ENCODE peak calls at places on chromosomes 11 and 22, in five cellular contexts. One of them, this sample, is unnamed.

GRCh38 chr11:68996376-68997123 is 15.8 kb upstream of the MRGPRD start:
- DNase-seq in cardiac muscle cell: no peak
- DNase-seq in kidney: peak
- DNase-seq in body of pancreas: no peak
- DNase-seq in NCI-H524: no peak
- DNase-seq in this sample: no peak

GRCh38 chr11:116843661-116844060 is 6.2 kb upstream of the APOA1 start:
- DNase-seq in cardiac muscle cell: no peak
- DNase-seq in kidney: no peak
- DNase-seq in body of pancreas: no peak
- DNase-seq in NCI-H524: no peak
- DNase-seq in this sample: no peak

GRCh38 chr11:117414724-117415123 is 87.1 kb downstream of the CEP164 start:
- DNase-seq in cardiac muscle cell: no peak
- DNase-seq in kidney: peak
- DNase-seq in body of pancreas: no peak
- DNase-seq in NCI-H524: no peak
- DNase-seq in this sample: no peak

GRCh38 chr22:26762503-26763170 is 105.2 kb downstream of the MIAT start:
- DNase-seq in cardiac muscle cell: no peak
- DNase-seq in kidney: no peak
- DNase-seq in body of pancreas: no peak
- DNase-seq in NCI-H524: no peak
- DNase-seq in this sample: no peak

GRCh38 chr11:79794484-79795393 is 353.9 kb upstream of the TENM4 start:
- DNase-seq in cardiac muscle cell: no peak
- DNase-seq in kidney: no peak
- DNase-seq in body of pancreas: no peak
- DNase-seq in NCI-H524: no peak
- DNase-seq in this sample: no peak

GRCh38 chr22:18114495-18114894 is 3.9 kb downstream of the TUBA8 start:
- DNase-seq in cardiac muscle cell: no peak
- DNase-seq in kidney: no peak
- DNase-seq in body of pancreas: no peak
- DNase-seq in NCI-H524: no peak
- DNase-seq in this sample: no peak

GRCh38 chr22:23055448-23056179 is 14.7 kb upstream of the GNAZ start:
- DNase-seq in cardiac muscle cell: no peak
- DNase-seq in kidney: peak
- DNase-seq in body of pancreas: no peak
- DNase-seq in NCI-H524: no peak
- DNase-seq in this sample: no peak

GRCh38 chr11:95884364-95884763 is 39.5 kb downstream of the MTMR2 start:
- DNase-seq in cardiac muscle cell: peak
- DNase-seq in kidney: no peak
- DNase-seq in body of pancreas: no peak
- DNase-seq in NCI-H524: no peak
- DNase-seq in this sample: no peak

GRCh38 chr22:35452351-35452781 is 52.4 kb downstream of the MCM5 start:
- DNase-seq in cardiac muscle cell: no peak
- DNase-seq in kidney: no peak
- DNase-seq in body of pancreas: peak
- DNase-seq in NCI-H524: no peak
- DNase-seq in this sample: peak

GRCh38 chr22:17396531-17396930 is 27.3 kb downstream of the CECR2 start:
- DNase-seq in cardiac muscle cell: no peak
- DNase-seq in kidney: no peak
- DNase-seq in body of pancreas: no peak
- DNase-seq in NCI-H524: no peak
- DNase-seq in this sample: no peak

GRCh38 chr11:64688534-64688982 is 34.4 kb downstream of the NRXN2 start:
- DNase-seq in cardiac muscle cell: peak
- DNase-seq in kidney: peak
- DNase-seq in body of pancreas: peak
- DNase-seq in NCI-H524: peak
- DNase-seq in this sample: peak

GRCh38 chr11:118086913-118087768 is at the start of gene SMIM35:
- DNase-seq in cardiac muscle cell: no peak
- DNase-seq in kidney: no peak
- DNase-seq in body of pancreas: no peak
- DNase-seq in NCI-H524: no peak
- DNase-seq in this sample: no peak

GRCh38 chr11:131428853-131429252 is 58.4 kb downstream of the NTM start:
- DNase-seq in cardiac muscle cell: no peak
- DNase-seq in kidney: no peak
- DNase-seq in body of pancreas: no peak
- DNase-seq in NCI-H524: no peak
- DNase-seq in this sample: no peak

GRCh38 chr11:123045101-123045500 is 16.8 kb downstream of the HSPA8 start:
- DNase-seq in cardiac muscle cell: no peak
- DNase-seq in kidney: no peak
- DNase-seq in body of pancreas: no peak
- DNase-seq in NCI-H524: no peak
- DNase-seq in this sample: no peak

GRCh38 chr11:16262645-16262955 is 93.7 kb downstream of the SOX6 start:
- DNase-seq in cardiac muscle cell: no peak
- DNase-seq in kidney: no peak
- DNase-seq in body of pancreas: no peak
- DNase-seq in NCI-H524: no peak
- DNase-seq in this sample: no peak

GRCh38 chr11:68127791-68128681 is 6.8 kb upstream of the CHKA start:
- DNase-seq in cardiac muscle cell: peak
- DNase-seq in kidney: peak
- DNase-seq in body of pancreas: peak
- DNase-seq in NCI-H524: no peak
- DNase-seq in this sample: peak

GRCh38 chr11:86473991-86474833 is 99.5 kb downstream of the CCDC81 start:
- DNase-seq in cardiac muscle cell: no peak
- DNase-seq in kidney: no peak
- DNase-seq in body of pancreas: no peak
- DNase-seq in NCI-H524: no peak
- DNase-seq in this sample: no peak

GRCh38 chr11:134663506-134664313 is 251.7 kb upstream of the B3GAT1 start:
- DNase-seq in cardiac muscle cell: no peak
- DNase-seq in kidney: no peak
- DNase-seq in body of pancreas: no peak
- DNase-seq in NCI-H524: no peak
- DNase-seq in this sample: no peak

GRCh38 chr11:62508336-62509058 is 38.1 kb downstream of the AHNAK start:
- DNase-seq in cardiac muscle cell: peak
- DNase-seq in kidney: peak
- DNase-seq in body of pancreas: peak
- DNase-seq in NCI-H524: peak
- DNase-seq in this sample: peak

GRCh38 chr11:134830312-134830711 is 418.3 kb upstream of the B3GAT1 start:
- DNase-seq in cardiac muscle cell: no peak
- DNase-seq in kidney: no peak
- DNase-seq in body of pancreas: no peak
- DNase-seq in NCI-H524: no peak
- DNase-seq in this sample: no peak

GRCh38 chr11:45162064-45162375 is 15.6 kb downstream of the PRDM11 start:
- DNase-seq in cardiac muscle cell: no peak
- DNase-seq in kidney: no peak
- DNase-seq in body of pancreas: no peak
- DNase-seq in NCI-H524: no peak
- DNase-seq in this sample: no peak

GRCh38 chr11:27234043-27234668 is 128.9 kb downstream of the CCDC34 start:
- DNase-seq in cardiac muscle cell: peak
- DNase-seq in kidney: no peak
- DNase-seq in body of pancreas: no peak
- DNase-seq in NCI-H524: peak
- DNase-seq in this sample: peak

GRCh38 chr11:5129457-5129877 is 8.7 kb downstream of the OR52A5 start:
- DNase-seq in cardiac muscle cell: no peak
- DNase-seq in kidney: no peak
- DNase-seq in body of pancreas: no peak
- DNase-seq in NCI-H524: no peak
- DNase-seq in this sample: no peak

GRCh38 chr11:46541593-46542371 is 52.0 kb downstream of the AMBRA1 start:
- DNase-seq in cardiac muscle cell: no peak
- DNase-seq in kidney: no peak
- DNase-seq in body of pancreas: peak
- DNase-seq in NCI-H524: no peak
- DNase-seq in this sample: peak